ENCODE peak calls at places on chromosomes 5 and 9, in six cellular contexts. J, D, L, B, E and H are unnamed samples.

GRCh38 chr5:140205216-140205615 is 30.2 kb downstream of the CYSTM1 start:
- DNase-seq in L (no peak), D (no peak), B (no peak), E (peak), J (no peak), H (no peak)

GRCh38 chr9:133202145-133202513 is 6.9 kb downstream of the OBP2B start:
- DNase-seq in D (no peak), J (no peak), L (no peak), B (no peak), E (no peak), H (no peak)

GRCh38 chr9:79131876-79132377 is 439.8 kb upstream of the TLE4 start:
- DNase-seq in D (no peak), B (no peak), E (no peak), L (no peak), J (no peak), H (peak)

GRCh38 chr9:34171753-34172535 is 6.9 kb upstream of the UBAP1 start:
- DNase-seq in J (no peak), L (no peak), B (no peak), E (no peak), D (no peak), H (no peak)

GRCh38 chr5:174371600-174372094 is 326.1 kb downstream of the NSG2 start:
- DNase-seq in L (no peak), D (no peak), B (peak), E (peak), J (no peak), H (no peak)

GRCh38 chr5:60312098-60312497 is 387.9 kb downstream of the DEPDC1B start:
- DNase-seq in E (no peak), B (no peak), D (no peak), J (no peak), L (no peak), H (no peak)

GRCh38 chr5:145946112-145946861 is 9.9 kb downstream of the SH3RF2 start:
- DNase-seq in L (no peak), J (no peak), E (peak), D (peak), B (peak), H (no peak)

GRCh38 chr5:126384985-126385384 is 38.2 kb upstream of the GRAMD2B start:
- DNase-seq in L (no peak), J (no peak), B (no peak), D (peak), E (peak), H (no peak)

GRCh38 chr5:154542581-154542980 is 64.6 kb upstream of the HAND1 start:
- DNase-seq in B (no peak), D (no peak), J (no peak), L (no peak), E (no peak), H (no peak)

DNA sequence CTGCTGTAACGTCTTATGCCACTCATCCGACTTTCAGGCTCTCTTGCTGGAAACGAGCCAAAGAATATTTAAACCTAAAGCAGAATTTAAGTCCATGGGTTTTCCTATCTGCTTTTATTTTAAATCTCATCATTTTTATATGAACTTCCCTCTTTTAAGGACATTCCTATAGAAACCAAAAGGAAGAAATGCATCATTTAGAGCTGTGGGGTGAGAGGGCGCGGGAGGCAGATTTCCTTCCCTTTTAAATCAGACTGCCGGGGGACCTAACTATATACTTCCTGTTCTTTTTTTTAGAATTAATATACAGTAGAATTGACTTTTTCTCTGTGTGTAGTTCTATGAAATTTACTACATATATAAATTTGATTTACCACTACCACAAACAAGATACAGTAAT is 468.8 kb downstream of the BNC2 start:
- DNase-seq in L (no peak), D (no peak), J (no peak), E (no peak), B (no peak), H (no peak)
- H2AFZ ChIP-seq in L (no peak), D (no peak), J (no peak), E (no peak), B (no peak), H (no peak)

GRCh38 chr9:131621551-131622321 is 76.4 kb downstream of the PRRT1B start:
- DNase-seq in L (no peak), D (no peak), B (no peak), E (no peak), J (no peak), H (no peak)

GRCh38 chr9:131625388-131625787 is 80.1 kb downstream of the PRRT1B start:
- DNase-seq in D (no peak), B (no peak), E (no peak), J (no peak), L (no peak), H (no peak)

GRCh38 chr9:131624636-131625241 is 79.4 kb downstream of the PRRT1B start:
- DNase-seq in D (peak), L (no peak), E (no peak), J (no peak), B (no peak), H (no peak)

GRCh38 chr9:131622536-131622935 is 77.2 kb downstream of the PRRT1B start:
- DNase-seq in E (no peak), B (no peak), D (no peak), J (no peak), L (no peak), H (no peak)

DNA sequence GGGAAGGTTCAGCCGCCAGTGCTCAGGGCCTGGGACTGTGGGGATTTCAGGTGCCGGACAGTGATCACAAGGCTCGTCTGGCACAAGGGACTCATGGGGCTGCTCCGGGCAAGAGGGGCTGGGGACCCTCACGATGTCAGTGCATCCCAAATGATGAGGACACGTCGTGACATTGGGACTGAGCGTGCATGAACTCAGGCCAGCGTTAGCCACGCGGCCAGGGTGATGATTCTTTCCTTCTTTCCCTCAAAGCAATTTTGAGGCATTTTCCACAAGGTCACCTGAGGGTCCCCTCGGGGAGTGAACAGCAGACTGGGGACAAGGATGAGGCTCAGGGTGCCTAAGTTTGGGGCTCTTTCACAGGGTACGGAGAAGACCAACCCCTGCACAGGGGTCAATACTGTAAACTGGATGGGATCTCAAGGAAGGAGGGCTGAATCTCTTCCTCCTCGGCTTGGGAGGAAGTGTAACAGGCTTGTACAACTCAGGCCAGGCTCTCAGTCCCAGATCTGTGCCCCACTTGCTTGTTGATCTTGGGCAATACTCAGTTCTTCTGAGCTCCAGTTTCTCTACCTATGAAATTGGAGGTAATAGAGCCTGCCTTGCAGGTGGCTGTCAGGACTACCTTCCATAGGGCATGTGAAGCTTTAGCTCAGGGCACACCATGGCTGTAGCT is 78.5 kb downstream of the PRRT1B start:
- DNase-seq in L (no peak), J (no peak), B (no peak), D (no peak), E (no peak), H (no peak)
- H3K9ac ChIP-seq in L (no peak), J (no peak), B (no peak), D (no peak), E (no peak), H (no peak)

DNA sequence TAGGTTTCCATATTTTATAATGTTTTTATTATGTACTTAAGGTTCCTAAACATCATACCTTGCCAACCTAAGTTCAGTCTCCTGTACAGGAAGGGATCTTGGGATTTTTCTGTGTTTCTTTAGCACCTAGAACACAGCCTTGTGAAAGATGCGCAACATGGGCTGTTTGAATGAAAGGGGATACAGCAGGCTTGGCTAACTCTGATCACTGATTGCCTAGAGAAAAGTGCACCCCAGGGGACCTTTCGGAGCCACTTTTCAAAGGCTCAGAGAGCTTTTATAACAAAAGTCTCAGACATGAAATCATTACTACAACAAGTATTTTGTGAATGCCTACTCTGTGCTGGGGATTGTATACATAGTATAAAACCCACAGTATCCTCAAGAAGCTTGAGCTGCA is 261.6 kb downstream of the BNC2 start:
- DNase-seq in B (no peak), E (no peak), J (no peak), D (no peak), L (no peak), H (no peak)
- H4K8ac ChIP-seq in B (no peak), E (no peak), J (no peak), D (no peak), L (no peak), H (no peak)

DNA sequence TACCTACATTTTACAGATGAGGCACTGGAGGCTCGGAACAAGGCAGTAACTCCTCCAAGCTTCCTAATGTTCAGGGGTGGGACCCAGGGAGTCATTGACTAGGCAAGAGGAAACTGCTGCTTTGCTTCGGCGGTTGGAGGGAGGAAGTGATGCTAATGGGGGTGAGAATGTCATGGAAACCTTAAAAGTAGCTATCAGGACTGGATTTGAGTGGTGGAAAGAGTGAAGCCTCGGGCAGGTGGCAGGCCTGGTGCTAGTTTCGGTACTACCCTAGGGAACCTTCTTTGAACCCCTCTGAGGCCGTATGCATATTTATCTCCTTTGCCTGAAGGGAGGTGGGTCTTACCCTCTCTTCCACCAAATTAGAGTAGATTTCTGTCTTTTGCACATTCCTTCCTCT is 1.6 kb downstream of the BSPRY start:
- DNase-seq in B (no peak), E (no peak), J (no peak), D (no peak), L (no peak), H (no peak)
- H2AFZ ChIP-seq in B (no peak), E (no peak), J (no peak), D (no peak), L (no peak), H (no peak)

GRCh38 chr5:95822408-95823240 is at the start of gene GLRX:
- DNase-seq in J (peak), L (peak), E (peak), D (peak), B (peak), H (peak)

GRCh38 chr5:95823241-95823737 is 763 bp upstream of the GLRX start:
- DNase-seq in L (no peak), D (no peak), J (no peak), E (no peak), B (no peak), H (no peak)

GRCh38 chr5:95824747-95825146 is 2.2 kb upstream of the GLRX start:
- DNase-seq in D (no peak), L (no peak), E (no peak), J (no peak), B (no peak), H (no peak)

GRCh38 chr5:95822038-95822407 is 503 bp downstream of the GLRX start:
- DNase-seq in D (peak), J (peak), L (no peak), B (peak), E (peak), H (peak)

DNA sequence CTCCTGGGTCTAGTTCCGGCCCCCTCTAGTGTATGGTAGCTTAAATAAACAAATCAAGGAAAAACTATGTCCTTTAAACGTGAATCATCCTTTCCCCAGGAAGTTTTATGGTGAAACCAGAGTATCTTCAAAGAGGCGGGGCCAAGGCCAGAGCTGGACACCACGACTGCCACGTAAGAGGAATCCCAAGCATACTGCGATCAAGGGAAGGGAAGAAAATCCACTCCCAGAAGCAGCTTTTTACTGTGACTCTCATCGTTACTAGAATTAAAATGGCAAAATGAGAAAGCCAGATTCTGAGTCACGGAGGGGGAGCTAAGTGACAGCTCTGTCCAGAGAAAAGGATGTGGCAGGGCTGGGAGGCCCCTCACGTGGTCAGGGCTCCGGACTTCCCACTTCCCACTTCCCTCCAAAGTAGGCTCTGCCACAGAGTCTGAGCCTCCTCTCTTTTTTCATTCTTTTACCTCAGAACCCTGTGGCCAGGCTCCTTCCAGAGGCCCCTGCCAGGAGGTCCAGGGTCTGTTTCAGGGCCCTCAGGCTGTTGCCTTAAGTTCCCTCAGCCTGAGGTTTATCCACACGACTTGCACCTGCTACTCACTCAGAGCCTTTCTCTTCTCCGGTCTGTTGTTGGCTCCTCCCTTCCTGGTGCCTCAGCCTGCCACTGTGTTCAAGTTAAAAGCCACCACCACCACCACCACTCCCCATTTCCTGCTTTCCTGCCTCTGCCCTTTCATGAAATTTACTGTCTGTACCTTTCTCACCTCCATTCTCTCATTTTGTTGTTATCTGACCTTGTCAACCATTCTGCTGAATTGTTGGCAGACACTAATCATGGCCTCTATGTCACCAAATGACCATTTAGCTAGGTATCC is 1.4 kb upstream of the GLRX start:
- DNase-seq in B (peak), L (no peak), E (peak), J (no peak), D (peak), H (peak)
- H3K9ac ChIP-seq in B (no peak), L (no peak), E (peak), J (no peak), D (peak), H (no peak)

GRCh38 chr9:81032030-81032572 is 657.2 kb downstream of the TLE1 start:
- DNase-seq in B (no peak), L (no peak), J (no peak), E (peak), D (peak), H (no peak)

GRCh38 chr9:81035601-81036000 is 653.7 kb downstream of the TLE1 start:
- DNase-seq in L (no peak), B (no peak), J (no peak), D (no peak), E (no peak), H (no peak)

GRCh38 chr9:81031422-81032029 is 657.8 kb downstream of the TLE1 start:
- DNase-seq in E (no peak), L (no peak), D (peak), B (no peak), J (no peak), H (no peak)

GRCh38 chr9:81035171-81035570 is 654.2 kb downstream of the TLE1 start:
- DNase-seq in B (no peak), J (no peak), L (no peak), D (peak), E (peak), H (no peak)

DNA sequence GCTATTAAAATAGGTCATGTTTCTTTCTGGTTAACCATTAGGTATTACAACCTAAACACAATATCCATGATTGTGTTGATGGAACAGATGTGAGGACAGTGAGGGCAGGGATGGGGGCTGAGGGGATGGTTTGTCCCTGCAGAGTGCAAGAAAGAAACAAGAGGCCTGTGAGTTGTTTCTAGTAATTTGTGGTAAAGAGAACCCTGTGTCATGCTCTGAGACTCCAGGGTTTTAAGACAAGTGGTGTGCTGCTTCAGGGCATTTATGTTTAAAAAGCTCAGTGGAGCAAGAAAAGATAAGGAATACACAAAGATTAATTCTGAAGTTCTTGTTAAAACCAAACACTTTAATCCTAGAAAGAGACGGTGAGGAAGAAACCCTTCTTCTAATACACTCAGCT is 656.5 kb downstream of the TLE1 start:
- DNase-seq in B (no peak), L (no peak), D (peak), J (no peak), E (peak), H (no peak)
- H4K8ac ChIP-seq in B (no peak), L (no peak), D (peak), J (no peak), E (no peak), H (no peak)

GRCh38 chr9:89657765-89658164 is 53.0 kb downstream of the GADD45G start:
- DNase-seq in L (no peak), J (no peak), D (no peak), B (no peak), E (peak), H (no peak)

GRCh38 chr9:89655990-89656657 is 51.3 kb downstream of the GADD45G start:
- DNase-seq in B (no peak), J (no peak), L (no peak), D (no peak), E (no peak), H (no peak)

GRCh38 chr9:89654025-89654662 is 49.3 kb downstream of the GADD45G start:
- DNase-seq in D (no peak), L (no peak), B (no peak), E (no peak), J (no peak), H (peak)

GRCh38 chr9:89658401-89658800 is 53.6 kb downstream of the GADD45G start:
- DNase-seq in J (no peak), E (no peak), B (no peak), D (no peak), L (no peak), H (no peak)

GRCh38 chr9:89655047-89655989 is 50.5 kb downstream of the GADD45G start:
- DNase-seq in J (no peak), B (no peak), L (no peak), E (no peak), D (no peak), H (no peak)
- H2AFZ ChIP-seq in J (peak), B (no peak), L (no peak), E (no peak), D (peak), H (no peak)

GRCh38 chr9:128892223-128892892 is 10.4 kb downstream of the LRRC8A start:
- DNase-seq in D (peak), L (no peak), J (no peak), B (no peak), E (peak), H (no peak)
- H3K9ac ChIP-seq in D (peak), L (no peak), J (peak), B (no peak), E (peak), H (no peak)

DNA sequence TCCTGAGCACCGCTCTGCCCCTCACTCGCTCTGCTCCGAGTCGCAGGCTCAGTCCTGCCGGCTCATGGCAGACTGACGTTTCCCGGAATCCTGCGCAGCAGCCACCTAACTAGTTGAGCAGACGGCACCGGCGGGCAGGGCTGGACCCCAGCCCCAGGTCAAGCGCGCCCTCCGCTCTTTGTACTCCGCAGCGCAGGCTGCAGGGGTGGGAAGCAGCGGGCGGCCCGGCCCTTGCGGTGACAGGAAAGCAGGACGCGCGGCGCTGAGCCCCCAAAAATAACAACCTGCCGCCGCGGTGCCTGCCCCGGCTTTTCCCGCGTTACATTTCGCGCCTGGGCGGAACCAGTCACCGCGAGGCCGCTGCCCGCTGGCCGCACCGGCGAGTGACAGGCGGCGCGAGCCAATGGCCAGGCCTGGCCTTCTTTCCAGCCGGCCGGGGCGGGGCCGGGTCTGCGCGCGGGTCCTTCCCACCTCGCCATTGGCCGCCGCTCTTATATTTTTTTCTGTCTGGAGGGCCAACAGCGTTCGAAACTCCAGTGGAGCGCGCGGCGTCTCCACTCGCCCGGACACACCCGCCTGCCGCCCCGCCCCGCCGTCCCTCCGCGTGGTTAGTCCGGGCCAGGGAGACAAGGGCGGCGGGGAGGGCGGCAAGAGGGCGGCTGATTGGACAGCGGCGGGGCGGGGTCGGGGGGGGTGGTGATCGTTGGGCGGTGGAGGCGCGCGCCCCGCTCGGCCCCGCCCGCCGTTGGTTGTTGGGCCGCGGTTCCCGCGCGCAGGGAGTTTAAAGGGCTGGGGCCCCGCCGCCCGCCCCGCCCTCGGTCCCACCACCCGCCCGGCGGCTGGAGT is at the start of gene ZNF367:
- DNase-seq in J (peak), L (peak), D (peak), E (peak), B (peak), H (peak)
- H4K8ac ChIP-seq in J (no peak), L (peak), D (peak), E (peak), B (peak), H (no peak)